ENCODE peak calls at places on chromosomes 4 and X, in eight cellular contexts. G is effector memory CD4-positive, alpha-beta T cell; L is A549; N is astrocyte; Q is heart right ventricle; O is GM23248; W is CD8-positive, alpha-beta T cell; V is epithelial cell of esophagus. U is an unnamed sample.

GRCh38 chrX:43679778-43680177 is 23.7 kb downstream of the MAOA start:
- DNase-seq in L (no peak), O (no peak), V (peak; percentile 54), N (no peak), W (no peak), G (no peak), Q (no peak), U (no peak)

GRCh38 chr4:4541040-4541631 is 712 bp downstream of the STX18 start:
- DNase-seq in N (peak; percentile 55), G (peak; percentile 1), L (peak; percentile 41), O (peak; percentile 83), V (peak; percentile 82), Q (no peak), W (peak; percentile 2), U (no peak)

GRCh38 chr4:68359508-68359907 is 9.6 kb upstream of the YTHDC1 start:
- DNase-seq in W (no peak), O (peak; percentile 17), Q (no peak), L (no peak), N (no peak), V (no peak), G (no peak), U (no peak)

GRCh38 chrX:82692991-82693390 is 815.1 kb upstream of the POU3F4 start:
- DNase-seq in G (no peak), L (no peak), O (no peak), Q (no peak), W (no peak), N (no peak), V (peak; percentile 23), U (no peak)

GRCh38 chrX:15854080-15854655 is 445 bp downstream of the AP1S2 start:
- DNase-seq in G (peak; percentile 10), Q (peak; percentile 60), W (peak; percentile 29), V (no peak), N (no peak), O (peak; percentile 44), L (peak; percentile 39), U (no peak)

GRCh38 chrX:40523852-40524251 is 56.9 kb upstream of the ATP6AP2 start:
- DNase-seq in Q (no peak), O (no peak), W (no peak), N (no peak), G (no peak), L (no peak), V (no peak), U (no peak)

GRCh38 chrX:140439455-140439854 is 65.4 kb downstream of the SOX3 start:
- DNase-seq in V (peak; percentile 39), O (peak; percentile 21), N (peak; percentile 10), G (no peak), W (no peak), L (no peak), Q (peak; percentile 12), U (no peak)

GRCh38 chrX:48972214-48973164 is 845 bp upstream of the KCND1 start:
- DNase-seq in W (no peak), G (no peak), N (peak; percentile 26), Q (no peak), O (peak; percentile 59), V (peak; percentile 39), L (peak; percentile 60), U (peak; percentile 28)

GRCh38 chr4:83855044-83855443 is 319.1 kb downstream of the GPAT3 start:
- DNase-seq in W (no peak), L (peak; percentile 92), G (no peak), V (peak; percentile 94), O (peak; percentile 95), Q (no peak), N (peak; percentile 99), U (no peak)

GRCh38 chr4:40601641-40602040 is 28.0 kb downstream of the RBM47 start:
- DNase-seq in O (no peak), W (no peak), L (no peak), N (no peak), V (no peak), G (no peak), Q (no peak), U (no peak)

GRCh38 chr4:137283737-137284136 is 248.6 kb downstream of the PCDH18 start:
- DNase-seq in V (peak; percentile 70), Q (no peak), L (no peak), G (no peak), N (peak; percentile 9), W (no peak), O (peak; percentile 52), U (no peak)

DNA sequence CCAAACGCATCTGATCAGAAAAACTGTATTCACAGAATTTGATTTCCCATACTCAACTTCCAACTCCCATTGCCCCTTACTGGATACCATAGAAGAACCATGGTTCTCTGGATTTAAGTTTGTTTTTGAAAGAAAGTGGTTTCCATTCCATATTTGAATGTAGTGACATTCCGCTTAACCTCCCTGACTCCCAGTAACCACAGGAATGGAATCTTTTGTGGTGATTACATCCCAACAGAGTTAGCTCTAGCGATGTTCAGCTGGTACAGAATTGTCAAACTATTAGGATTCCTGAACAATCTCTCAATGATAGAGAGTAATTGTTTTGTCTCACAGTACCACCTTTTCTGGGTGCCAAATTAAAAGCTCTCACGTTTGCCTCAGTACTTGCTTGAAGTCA is 1.7 kb downstream of the NUDT10 start:
- DNase-seq in W (no peak), V (no peak), L (no peak), Q (no peak), N (peak; percentile 45), G (no peak), O (no peak), U (no peak)
- H3K4me3 ChIP-seq in W (no peak overlapping the region), V (no peak overlapping the region), L (no peak overlapping the region), Q (no peak overlapping the region), N (no peak overlapping the region), G (no peak overlapping the region), O (no peak overlapping the region), U (no peak overlapping the region)

DNA sequence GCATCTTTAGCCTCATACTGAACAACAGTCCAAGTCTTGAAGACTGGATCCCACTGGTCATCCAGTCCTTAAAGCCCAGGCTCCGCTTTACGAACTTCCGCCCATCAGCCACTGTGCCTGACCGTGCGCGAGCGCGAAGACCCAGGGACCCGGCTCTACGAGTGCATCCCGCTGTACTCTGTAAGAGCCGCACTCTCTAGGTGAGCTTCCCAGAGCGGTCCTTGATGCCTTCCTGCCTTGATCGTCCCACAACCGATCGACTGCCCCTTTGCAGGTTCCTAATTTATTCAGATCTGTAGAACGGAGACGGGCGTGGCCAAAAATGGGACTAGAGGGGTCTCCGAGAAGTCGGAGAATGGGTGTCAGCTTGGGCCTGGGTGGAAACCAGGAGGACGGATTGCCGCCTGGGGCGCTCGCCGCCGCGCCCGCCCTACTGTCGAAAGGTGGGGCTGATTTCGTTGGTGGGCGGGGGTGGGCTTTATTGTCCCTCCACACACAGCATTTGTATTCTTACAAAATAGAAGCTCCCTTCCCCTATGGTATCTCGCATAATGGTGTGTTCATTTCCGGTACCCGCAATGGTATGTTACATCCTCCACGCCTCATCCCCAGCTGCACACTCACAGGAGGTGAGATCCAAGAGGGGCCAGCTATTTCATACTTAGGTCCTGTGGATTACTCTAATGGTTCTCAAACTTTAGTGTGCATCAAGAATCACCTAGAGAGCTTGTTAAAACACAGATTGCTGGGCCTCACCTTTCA is 42.3 kb upstream of the FAM156A start:
- DNase-seq in O (peak; percentile 3), W (no peak), Q (no peak), N (no peak), V (no peak), L (no peak), G (no peak), U (no peak)
- H3K4me3 ChIP-seq in O (no peak overlapping the region), W (peak overlapping the region; percentile 39), Q (no peak overlapping the region), N (no peak overlapping the region), V (no peak overlapping the region), L (no peak overlapping the region), G (no peak overlapping the region), U (no peak overlapping the region)

DNA sequence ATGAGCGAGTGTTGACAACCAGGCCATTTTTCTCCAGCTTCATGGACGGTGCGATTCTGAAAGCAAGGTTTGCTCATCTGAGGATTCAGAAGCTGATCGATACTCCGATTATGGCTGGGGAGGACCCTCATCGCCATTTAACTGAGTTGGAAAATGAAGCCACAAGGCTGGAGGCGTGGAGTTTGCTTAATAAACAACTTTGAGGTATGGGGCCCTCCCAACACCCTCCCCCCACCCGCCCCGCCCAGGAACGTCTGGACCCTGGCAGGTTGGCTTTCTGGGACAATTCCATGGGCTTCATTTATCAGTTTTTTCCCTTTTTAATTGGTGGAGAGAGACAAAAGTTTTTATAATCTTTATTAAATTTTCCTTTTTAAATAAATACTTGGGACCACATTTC is 52.5 kb downstream of the C4orf51 start:
- DNase-seq in L (no peak), G (no peak), N (no peak), Q (no peak), W (no peak), O (peak; percentile 30), V (no peak), U (no peak)
- H3K4me3 ChIP-seq in L (peak overlapping the region; percentile 56), G (peak overlapping the region; percentile 86), N (peak overlapping the region; percentile 11), Q (peak overlapping the region; percentile 67), W (peak overlapping the region; percentile 73), O (peak overlapping the region; percentile 67), V (peak overlapping the region; percentile 45), U (peak overlapping the region; percentile 51)

GRCh38 chrX:97984641-97985040 is 1100.9 kb downstream of the RPA4 start:
- DNase-seq in W (no peak), O (no peak), N (peak; percentile 45), G (no peak), Q (no peak), V (peak; percentile 79), L (no peak), U (peak; percentile 15)
- H3K4me3 ChIP-seq in W (no peak overlapping the region), O (no peak overlapping the region), N (no peak overlapping the region), G (no peak overlapping the region), Q (no peak overlapping the region), V (no peak overlapping the region), L (no peak overlapping the region), U (no peak overlapping the region)

GRCh38 chrX:1521459-1521956 is 15.5 kb downstream of the P2RY8 start:
- DNase-seq in V (no peak), Q (no peak), N (no peak), O (no peak), W (peak; percentile 41), L (peak; percentile 35), G (peak; percentile 51), U (no peak)
- H3K4me3 ChIP-seq in V (no peak overlapping the region), Q (no peak overlapping the region), N (no peak overlapping the region), O (no peak overlapping the region), W (no peak overlapping the region), L (no peak overlapping the region), G (no peak overlapping the region), U (no peak overlapping the region)

DNA sequence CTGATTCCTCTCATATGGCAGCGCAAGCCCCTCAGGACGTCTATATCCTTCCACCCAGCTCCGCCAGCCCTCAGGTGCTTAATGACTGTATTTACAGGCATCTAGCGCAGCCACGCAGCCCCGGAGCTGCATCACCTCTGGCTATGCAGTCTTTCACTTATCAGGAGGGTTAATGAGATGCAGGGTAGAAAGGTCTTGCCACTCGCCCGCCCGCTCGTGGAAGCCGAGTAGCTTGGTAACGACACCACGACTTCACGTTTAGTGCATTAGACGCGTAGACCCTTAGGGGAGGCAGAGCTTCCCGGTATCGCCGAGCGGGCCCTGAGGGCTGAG is 1.5 kb upstream of the SLC16A2 start:
- DNase-seq in V (peak; percentile 31), W (no peak), G (no peak), O (peak; percentile 32), N (no peak), L (no peak), Q (no peak), U (no peak)
- H3K4me3 ChIP-seq in V (peak overlapping the region; percentile 54), W (peak overlapping the region; percentile 49), G (peak overlapping the region; percentile 52), O (peak overlapping the region; percentile 79), N (peak overlapping the region; percentile 66), L (peak overlapping the region; percentile 70), Q (peak overlapping the region; percentile 60), U (no peak overlapping the region)

GRCh38 chrX:131577999-131578734 is 34.3 kb downstream of the OR13H1 start:
- DNase-seq in W (no peak), Q (no peak), O (no peak), L (peak; percentile 64), G (no peak), V (no peak), N (no peak), U (no peak)
- H3K4me3 ChIP-seq in W (no peak overlapping the region), Q (no peak overlapping the region), O (no peak overlapping the region), L (peak overlapping the region; percentile 81), G (no peak overlapping the region), V (no peak overlapping the region), N (no peak overlapping the region), U (no peak overlapping the region)

U was measured in Jurkat, Clone E6-1.